ENCODE peak calls at places on chromosomes 5 and 9, in five cellular contexts. F, Y, A, K and Z are unnamed samples.
A peak's percentile ranks its signal among the peaks of the same experiment; 100 is the strongest.

GRCh38 chr5:132300572-132301340 is 6.6 kb downstream of the SLC22A4 start:
- DNase-seq in F (no peak), Y (no peak), A (no peak), K (no peak), Z (no peak)

GRCh38 chr9:115278241-115279035 is 160.5 kb upstream of the TNC start:
- DNase-seq in F (peak; percentile 14), Y (no peak), A (no peak), K (no peak), Z (no peak)

GRCh38 chr5:132392978-132393825 is 23.7 kb downstream of the SLC22A5 start:
- DNase-seq in F (no peak), Y (no peak), A (no peak), K (no peak), Z (no peak)

GRCh38 chr9:12808569-12808968 is 33.7 kb downstream of the LURAP1L start:
- DNase-seq in F (no peak), Y (no peak), A (no peak), K (no peak), Z (no peak)

GRCh38 chr9:90287567-90288274 is 354.9 kb downstream of the DIRAS2 start:
- DNase-seq in F (no peak), Y (no peak), A (no peak), K (no peak), Z (no peak)

GRCh38 chr9:100352201-100352726 is 478 bp downstream of the TEX10 start:
- DNase-seq in F (peak; percentile 18), Y (peak; percentile 9), A (no peak), K (peak; percentile 18), Z (peak; percentile 52)

GRCh38 chr9:6870650-6871477 is 113.1 kb downstream of the KDM4C start:
- DNase-seq in F (no peak), Y (no peak), A (no peak), K (no peak), Z (no peak)

GRCh38 chr9:75941577-75942311 is 51.3 kb downstream of the PCSK5 start:
- DNase-seq in F (no peak), Y (no peak), A (no peak), K (no peak), Z (no peak)

GRCh38 chr9:77038281-77039036 is 19.0 kb downstream of the FOXB2 start:
- DNase-seq in F (no peak), Y (no peak), A (no peak), K (no peak), Z (no peak)

GRCh38 chr5:38634961-38635369 is 78.5 kb upstream of the LIFR start:
- DNase-seq in F (no peak), Y (no peak), A (no peak), K (no peak), Z (no peak)

GRCh38 chr5:59587489-59588337 is 305.8 kb downstream of the PDE4D start:
- DNase-seq in F (peak; percentile 58), Y (no peak), A (peak; percentile 14), K (peak; percentile 82), Z (peak; percentile 67)

GRCh38 chr5:56616454-56617160 is 198.7 kb upstream of the MAP3K1 start:
- DNase-seq in F (no peak), Y (no peak), A (no peak), K (no peak), Z (no peak)

GRCh38 chr5:65722575-65723424 is 795 bp downstream of the NLN start:
- DNase-seq in F (peak; percentile 40), Y (no peak), A (no peak), K (peak; percentile 75), Z (peak; percentile 75)

GRCh38 chr5:162174358-162174757 is 106.8 kb downstream of the GABRG2 start:
- DNase-seq in F (no peak), Y (no peak), A (no peak), K (no peak), Z (no peak)

GRCh38 chr9:108186996-108187395 is 668.8 kb downstream of the ACTL7B start:
- DNase-seq in F (no peak), Y (no peak), A (no peak), K (peak; percentile 89), Z (peak; percentile 94)

GRCh38 chr9:90767523-90768100 is 34.0 kb upstream of the SYK start:
- DNase-seq in F (no peak), Y (no peak), A (no peak), K (no peak), Z (no peak)

GRCh38 chr9:5869315-5870019 is 21.2 kb upstream of the MLANA start:
- DNase-seq in F (no peak), Y (no peak), A (no peak), K (no peak), Z (peak; percentile 1)

GRCh38 chr5:1910861-1911772 is 28.4 kb upstream of the IRX4 start:
- DNase-seq in F (no peak), Y (no peak), A (no peak), K (no peak), Z (no peak)

GRCh38 chr5:126384985-126385384 is 38.2 kb upstream of the GRAMD2B start:
- DNase-seq in F (no peak), Y (no peak), A (no peak), K (peak; percentile 77), Z (peak; percentile 52)

GRCh38 chr5:33235304-33235703 is 205.5 kb upstream of the TARS1 start:
- DNase-seq in F (no peak), Y (no peak), A (no peak), K (no peak), Z (no peak)

GRCh38 chr9:96574455-96574854 is 45.2 kb downstream of the CDC14B start:
- DNase-seq in F (no peak), Y (no peak), A (no peak), K (peak; percentile 50), Z (no peak)

GRCh38 chr5:180689071-180689694 is 39.8 kb upstream of the FLT4 start:
- DNase-seq in F (no peak), Y (peak; percentile 68), A (no peak), K (no peak), Z (no peak)

GRCh38 chr9:93599571-93600403 is 23.4 kb downstream of the PHF2 start:
- DNase-seq in F (no peak), Y (no peak), A (no peak), K (no peak), Z (no peak)

DNA sequence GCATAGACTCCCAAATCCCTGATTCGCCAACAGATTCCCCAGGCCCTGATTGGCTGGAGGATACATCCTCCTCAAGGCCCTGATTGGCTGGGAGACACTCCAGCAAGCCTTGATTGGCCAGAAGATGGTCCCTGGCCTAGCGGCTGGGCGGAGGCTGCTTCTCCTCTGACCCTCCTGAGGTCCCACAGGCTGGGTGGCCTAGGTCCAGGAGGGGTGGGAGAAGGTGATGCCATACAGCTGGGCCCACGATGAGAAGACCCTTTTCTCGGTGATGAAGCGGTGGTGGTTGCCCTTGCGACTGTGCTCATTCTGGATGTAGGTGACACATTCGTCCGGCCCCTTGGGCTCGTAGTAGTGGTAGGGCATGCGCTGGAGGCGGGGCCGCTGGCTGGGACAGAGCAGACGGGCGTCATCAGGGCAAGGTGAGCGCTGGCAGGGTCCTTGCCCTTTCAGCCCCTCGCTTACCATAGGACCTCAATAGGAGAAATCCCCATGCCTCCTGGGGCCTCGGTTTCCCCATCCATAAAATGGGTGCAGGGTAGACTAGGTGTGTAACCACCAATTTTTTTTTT is 9.0 kb upstream of the AK1 start:
- DNase-seq in F (no peak), Y (peak; percentile 2), A (no peak), K (no peak), Z (peak; percentile 42)
- H3K36me3 ChIP-seq in F (peaks cover 21% of the 10 kb centered on the region), Y (peaks cover 67% of the 10 kb centered on the region), A (peaks cover 27% of the 10 kb centered on the region), K (peaks cover 29% of the 10 kb centered on the region), Z (peaks cover 36% of the 10 kb centered on the region)

GRCh38 chr9:98707158-98708102 is 1.3 kb downstream of the GABBR2 start:
- DNase-seq in F (peak; percentile 79), Y (no peak), A (no peak), K (peak; percentile 82), Z (peak; percentile 83)

GRCh38 chr9:98708103-98708932 is 417 bp downstream of the GABBR2 start:
- DNase-seq in F (no peak), Y (no peak), A (no peak), K (no peak), Z (peak; percentile 21)

GRCh38 chr9:98708933-98709911 is at the start of gene GABBR2:
- DNase-seq in F (no peak), Y (no peak), A (no peak), K (no peak), Z (peak; percentile 55)

GRCh38 chr9:98709968-98710965 is 1.5 kb upstream of the GABBR2 start:
- DNase-seq in F (no peak), Y (no peak), A (no peak), K (peak; percentile 74), Z (peak; percentile 56)

GRCh38 chr9:98706651-98707103 is 2.1 kb downstream of the GABBR2 start:
- DNase-seq in F (no peak), Y (no peak), A (no peak), K (peak; percentile 40), Z (no peak)
- H3K4me3 ChIP-seq in F (no peak overlapping the region), Y (no peak overlapping the region), A (no peak overlapping the region), K (peak overlapping the region; percentile 30), Z (peak overlapping the region; percentile 47)

DNA sequence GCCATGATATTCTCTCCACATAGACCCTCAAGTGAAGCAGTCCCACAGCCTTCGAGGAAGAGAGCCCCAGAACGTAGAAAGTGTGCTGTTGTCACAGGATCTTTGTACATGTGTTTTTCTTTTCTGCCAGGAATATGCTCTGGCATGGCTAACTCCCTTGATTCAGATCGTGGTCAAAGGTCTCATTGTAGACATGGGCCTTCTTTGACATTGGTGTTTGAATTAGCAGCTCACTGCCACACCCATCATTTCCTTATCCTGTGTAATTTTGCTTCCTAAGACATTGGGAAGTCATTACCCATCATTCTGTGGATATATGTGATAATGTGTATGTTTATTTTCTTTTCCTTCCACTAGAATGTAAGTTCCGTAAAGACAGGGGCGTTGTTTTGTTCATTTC is 25.5 kb downstream of the MTRR start:
- DNase-seq in F (no peak), Y (no peak), A (no peak), K (no peak), Z (no peak)
- H3K36me3 ChIP-seq in F (peaks cover 27% of the 10 kb centered on the region), Y (peaks cover 75% of the 10 kb centered on the region), A (peaks cover 21% of the 10 kb centered on the region), K (peaks cover 20% of the 10 kb centered on the region), Z (peaks cover 99% of the 10 kb centered on the region)

DNA sequence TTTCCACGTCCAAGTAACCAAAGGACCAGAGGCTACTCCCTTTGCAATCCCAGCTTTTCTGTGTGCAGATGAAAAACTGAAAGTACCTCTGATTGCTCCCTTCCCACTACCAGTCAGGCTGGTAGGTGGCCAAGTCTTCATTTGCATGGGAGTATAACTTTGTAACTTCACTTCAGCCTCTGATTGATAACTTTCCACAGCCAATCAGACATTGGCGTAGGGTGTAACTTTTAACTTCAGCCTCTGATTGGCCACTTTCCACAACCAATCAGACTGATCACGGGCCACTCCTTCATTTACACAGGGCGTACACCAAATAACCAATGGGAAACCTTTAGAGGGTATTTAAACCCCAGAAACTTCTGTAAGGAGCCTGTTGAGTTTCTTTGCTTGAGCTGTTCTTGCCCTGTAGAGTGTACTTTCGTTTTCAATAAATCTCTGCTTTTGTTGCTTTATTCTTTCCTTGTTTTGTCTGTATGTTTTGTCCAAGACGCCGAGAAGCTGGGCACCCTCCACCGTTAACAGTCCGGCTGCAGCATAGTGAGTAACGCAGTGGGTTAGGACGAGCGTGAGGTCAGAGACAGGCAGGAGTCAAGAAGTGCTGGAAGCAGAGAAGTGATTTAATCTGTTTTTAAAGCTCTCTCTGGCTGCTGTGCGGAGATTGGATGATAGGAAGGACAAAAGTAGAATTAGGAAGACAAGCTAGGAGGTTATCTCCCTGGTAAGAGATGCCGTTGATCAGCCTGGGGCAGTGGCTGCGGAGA is 3.5 kb upstream of the EXOSC2 start:
- DNase-seq in F (no peak), Y (no peak), A (peak; percentile 42), K (peak; percentile 99), Z (peak; percentile 88)
- H3K4me3 ChIP-seq in F (no peak overlapping the region), Y (no peak overlapping the region), A (peak overlapping the region; percentile 31), K (peak overlapping the region; percentile 66), Z (peak overlapping the region; percentile 54)

GRCh38 chr5:176823869-176824412 is 13.6 kb downstream of the UNC5A start:
- DNase-seq in F (no peak), Y (no peak), A (no peak), K (no peak), Z (no peak)
- H3K36me3 ChIP-seq in F (no peaks in the 10 kb centered on the region), Y (no peaks in the 10 kb centered on the region), A (no peaks in the 10 kb centered on the region), K (no peaks in the 10 kb centered on the region), Z (no peaks in the 10 kb centered on the region)